ENCODE peak calls at places on chromosomes 12 and 14, in ten cellular contexts. D, J, T, V, S, K, Q, E, N and Y are unnamed samples.
A peak's percentile ranks its signal among the peaks of the same experiment; 100 is the strongest.

GRCh38 chr12:89680409-89680808 is 28.2 kb downstream of the ATP2B1 start:
- DNase-seq in D (no peak), J (no peak), T (no peak), V (no peak), S (no peak), K (no peak), Q (no peak), E (no peak), N (no peak), Y (no peak)

GRCh38 chr14:92644166-92644565 is 104.3 kb downstream of the LGMN start:
- DNase-seq in D (no peak), J (no peak), T (peak; percentile 85), V (no peak), S (peak; percentile 52), K (peak; percentile 87), Q (peak; percentile 52), E (no peak), N (peak; percentile 25), Y (peak; percentile 60)

GRCh38 chr12:124411953-124412645 is 117.2 kb downstream of the RFLNA start:
- DNase-seq in D (no peak), J (no peak), T (no peak), V (no peak), S (no peak), K (no peak), Q (no peak), E (no peak), N (no peak), Y (no peak)

GRCh38 chr12:109714141-109714912 is 702 bp downstream of the FAM222A start:
- DNase-seq in D (peak; percentile 66), J (peak; percentile 77), T (peak; percentile 20), V (peak; percentile 92), S (peak; percentile 27), K (peak; percentile 46), Q (no peak), E (peak; percentile 80), N (no peak), Y (peak; percentile 12)

GRCh38 chr14:75793806-75794205 is 132.8 kb downstream of the TTLL5 start:
- DNase-seq in D (no peak), J (no peak), T (peak; percentile 20), V (no peak), S (peak; percentile 60), K (no peak), Q (no peak), E (no peak), N (no peak), Y (no peak)

GRCh38 chr12:79455314-79455713 is 235.4 kb downstream of the PAWR start:
- DNase-seq in D (no peak), J (no peak), T (peak; percentile 22), V (no peak), S (no peak), K (no peak), Q (no peak), E (no peak), N (no peak), Y (peak; percentile 23)

GRCh38 chr14:63922696-63923421 is 70.1 kb downstream of the SYNE2 start:
- DNase-seq in D (no peak), J (no peak), T (peak; percentile 17), V (no peak), S (no peak), K (peak; percentile 98), Q (peak; percentile 2), E (no peak), N (peak; percentile 90), Y (peak; percentile 76)

GRCh38 chr14:87522575-87522974 is 470.4 kb downstream of the GALC start:
- DNase-seq in D (no peak), J (no peak), T (no peak), V (peak; percentile 33), S (no peak), K (peak; percentile 66), Q (no peak), E (peak; percentile 80), N (no peak), Y (no peak)

GRCh38 chr12:124530637-124531263 is 36.7 kb downstream of the NCOR2 start:
- DNase-seq in D (no peak), J (no peak), T (no peak), V (no peak), S (no peak), K (no peak), Q (no peak), E (no peak), N (no peak), Y (no peak)

GRCh38 chr12:6946033-6946919 is 2.5 kb downstream of the C12orf57 start:
- DNase-seq in D (no peak), J (no peak), T (no peak), V (peak; percentile 82), S (no peak), K (peak; percentile 97), Q (peak; percentile 96), E (peak; percentile 100), N (no peak), Y (no peak)

GRCh38 chr14:71452987-71453386 is 479.2 kb upstream of the RGS6 start:
- DNase-seq in D (no peak), J (no peak), T (no peak), V (no peak), S (no peak), K (no peak), Q (no peak), E (no peak), N (no peak), Y (no peak)

GRCh38 chr14:88933203-88933602 is 108.8 kb downstream of the TTC8 start:
- DNase-seq in D (no peak), J (no peak), T (no peak), V (no peak), S (no peak), K (no peak), Q (no peak), E (no peak), N (no peak), Y (peak; percentile 3)

GRCh38 chr12:130549361-130549760 is 166.7 kb downstream of the RIMBP2 start:
- DNase-seq in D (no peak), J (no peak), T (no peak), V (no peak), S (no peak), K (no peak), Q (no peak), E (no peak), N (no peak), Y (no peak)

GRCh38 chr14:85934123-85934885 is 404.4 kb downstream of the FLRT2 start:
- DNase-seq in D (peak; percentile 29), J (no peak), T (no peak), V (no peak), S (peak; percentile 21), K (no peak), Q (no peak), E (no peak), N (no peak), Y (no peak)

GRCh38 chr12:92905811-92906554 is 23.1 kb downstream of the EEA1 start:
- DNase-seq in D (no peak), J (no peak), T (peak; percentile 36), V (no peak), S (no peak), K (no peak), Q (no peak), E (no peak), N (no peak), Y (no peak)

GRCh38 chr12:27802936-27803335 is 22.9 kb upstream of the MANSC4 start:
- DNase-seq in D (no peak), J (no peak), T (no peak), V (no peak), S (no peak), K (no peak), Q (no peak), E (no peak), N (no peak), Y (no peak)

GRCh38 chr12:2052861-2053674 is at the start of gene CACNA1C:
- DNase-seq in D (peak; percentile 24), J (peak; percentile 68), T (peak; percentile 66), V (peak; percentile 91), S (peak; percentile 59), K (peak; percentile 43), Q (no peak), E (peak; percentile 79), N (no peak), Y (peak; percentile 47)
- H3K9ac ChIP-seq in D (no peak within 1 kb of the TSS), J (peak within 1 kb of the TSS; percentile 9), T (peak within 1 kb of the TSS; percentile 84), V (no peak within 1 kb of the TSS), S (peak within 1 kb of the TSS; percentile 73), K (no peak within 1 kb of the TSS), Q (no peak within 1 kb of the TSS), E (no peak within 1 kb of the TSS), N (no peak within 1 kb of the TSS), Y (peak within 1 kb of the TSS; percentile 74)

GRCh38 chr14:104830781-104831180 is 29.9 kb downstream of the ZBTB42 start:
- DNase-seq in D (no peak), J (no peak), T (no peak), V (no peak), S (no peak), K (no peak), Q (no peak), E (no peak), N (no peak), Y (no peak)
- H3K4me2 ChIP-seq in D (no peak overlapping the region), J (no peak overlapping the region), T (no peak overlapping the region), V (no peak overlapping the region), S (no peak overlapping the region), K (no peak overlapping the region), Q (no peak overlapping the region), E (no peak overlapping the region), N (no peak overlapping the region), Y (no peak overlapping the region)

GRCh38 chr14:101810897-101811620 is 49.5 kb downstream of the PPP2R5C start:
- DNase-seq in D (peak; percentile 32), J (no peak), T (peak; percentile 38), V (no peak), S (peak; percentile 27), K (peak; percentile 73), Q (no peak), E (no peak), N (no peak), Y (peak; percentile 47)
- H3K4me1 ChIP-seq in D (peaks cover 16% of the 10 kb centered on the region), J (peaks cover 10% of the 10 kb centered on the region), T (peaks cover 9% of the 10 kb centered on the region), V (peaks cover 32% of the 10 kb centered on the region), S (no peaks in the 10 kb centered on the region), K (peaks cover 4% of the 10 kb centered on the region), Q (peaks cover 7% of the 10 kb centered on the region), E (no peaks in the 10 kb centered on the region), N (peaks cover 36% of the 10 kb centered on the region), Y (peaks cover 13% of the 10 kb centered on the region)

GRCh38 chr12:51076235-51076930 is 7.0 kb downstream of the CSRNP2 start:
- DNase-seq in D (no peak), J (no peak), T (no peak), V (no peak), S (no peak), K (no peak), Q (no peak), E (no peak), N (no peak), Y (no peak)
- H3K9ac ChIP-seq in D (no peak overlapping the region), J (no peak overlapping the region), T (no peak overlapping the region), V (no peak overlapping the region), S (no peak overlapping the region), K (no peak overlapping the region), Q (no peak overlapping the region), E (no peak overlapping the region), N (no peak overlapping the region), Y (no peak overlapping the region)